ENCODE peak calls at places on chromosomes 5 and 9, in seven cellular contexts. B, N, E, H, A, O and W are unnamed samples.

GRCh38 chr9:99593621-99594020 is 228.1 kb upstream of the NR4A3 start:
- DNase-seq in B (no peak), N (peak), E (no peak), H (no peak), A (no peak), O (no peak), W (no peak)

GRCh38 chr5:65803699-65804426 is 81.9 kb downstream of the NLN start:
- DNase-seq in B (peak), N (no peak), E (no peak), H (no peak), A (no peak), O (no peak), W (peak)

GRCh38 chr9:124795881-124796415 is 19.0 kb downstream of the OLFML2A start:
- DNase-seq in B (peak), N (no peak), E (no peak), H (no peak), A (peak), O (no peak), W (no peak)

GRCh38 chr9:101119206-101119819 is 90.8 kb downstream of the PLPPR1 start:
- DNase-seq in B (peak), N (peak), E (peak), H (peak), A (peak), O (no peak), W (no peak)

GRCh38 chr5:178467261-178468195 is 122.7 kb downstream of the COL23A1 start:
- DNase-seq in B (peak), N (no peak), E (peak), H (peak), A (no peak), O (no peak), W (peak)

GRCh38 chr5:53331463-53331862 is 149.0 kb upstream of the FST start:
- DNase-seq in B (peak), N (peak), E (no peak), H (no peak), A (no peak), O (no peak), W (peak)

GRCh38 chr5:95848701-95849100 is 26.2 kb upstream of the GLRX start:
- DNase-seq in B (peak), N (no peak), E (no peak), H (no peak), A (no peak), O (no peak), W (no peak)

GRCh38 chr9:98087420-98088354 is 31.2 kb downstream of the NANS start:
- DNase-seq in B (peak), N (peak), E (peak), H (no peak), A (peak), O (no peak), W (peak)

GRCh38 chr5:142749321-142749720 is 20.9 kb upstream of the ARHGAP26 start:
- DNase-seq in B (peak), N (peak), E (no peak), H (peak), A (no peak), O (no peak), W (peak)

GRCh38 chr9:110257097-110257955 is 1.0 kb upstream of the TXN start:
- DNase-seq in B (peak), N (peak), E (no peak), H (peak), A (peak), O (no peak), W (peak)

GRCh38 chr5:17216974-17217325 is 481 bp upstream of the BASP1 start:
- DNase-seq in B (peak), N (peak), E (peak), H (no peak), A (peak), O (no peak), W (peak)

GRCh38 chr5:138611295-138612220 is 36.4 kb upstream of the HSPA9 start:
- DNase-seq in B (peak), N (peak), E (no peak), H (no peak), A (peak), O (no peak), W (peak)

GRCh38 chr5:149486726-149487635 is 64.3 kb downstream of the CSNK1A1 start:
- DNase-seq in B (peak), N (peak), E (no peak), H (peak), A (no peak), O (no peak), W (peak)

GRCh38 chr5:133256276-133256675 is 204.5 kb downstream of the HSPA4 start:
- DNase-seq in B (no peak), N (no peak), E (no peak), H (no peak), A (no peak), O (peak), W (no peak)

GRCh38 chr5:34411470-34412346 is 244.4 kb upstream of the RAI14 start:
- DNase-seq in B (peak), N (no peak), E (no peak), H (no peak), A (no peak), O (peak), W (peak)

GRCh38 chr9:107246259-107247254 is 36.5 kb upstream of the RAD23B start:
- DNase-seq in B (no peak), N (no peak), E (no peak), H (no peak), A (peak), O (no peak), W (peak)

GRCh38 chr5:9020996-9021395 is 524.9 kb downstream of the SEMA5A start:
- DNase-seq in B (no peak), N (no peak), E (no peak), H (no peak), A (no peak), O (no peak), W (peak)

GRCh38 chr9:4615251-4615650 is 46.8 kb upstream of the PLPP6 start:
- DNase-seq in B (peak), N (peak), E (no peak), H (no peak), A (no peak), O (no peak), W (peak)

GRCh38 chr5:157886796-157887380 is 27.9 kb upstream of the CLINT1 start:
- DNase-seq in B (no peak), N (no peak), E (no peak), H (no peak), A (no peak), O (no peak), W (no peak)

GRCh38 chr5:53479656-53480473 is 564 bp upstream of the FST start:
- DNase-seq in B (peak), N (peak), E (no peak), H (no peak), A (peak), O (no peak), W (peak)

GRCh38 chr9:117771162-117771561 is 67.0 kb downstream of the TLR4 start:
- DNase-seq in B (no peak), N (no peak), E (no peak), H (no peak), A (no peak), O (no peak), W (peak)

GRCh38 chr5:12845549-12846159 is 941.4 kb upstream of the CTNND2 start:
- DNase-seq in B (no peak), N (no peak), E (no peak), H (no peak), A (no peak), O (no peak), W (no peak)